ENCODE peak calls at places on chromosome 17, in seven cellular contexts. B is fibroblast of mammary gland, W is choroid plexus epithelial cell, S is A549, H is transverse colon, Q is Peyer's patch, X is lung. N is an unnamed sample.
A peak's percentile ranks its signal among the peaks of the same experiment; 100 is the strongest.

GRCh38 chr17:15513058-15513858 is 45.8 kb upstream of the CDRT4 start:
- DNase-seq in B (peak; percentile 54), W (peak; percentile 60), X (no peak), S (no peak), Q (no peak), H (no peak), N (no peak)

GRCh38 chr17:15231851-15232516 is 33.1 kb downstream of the PMP22 start:
- DNase-seq in X (no peak), H (no peak), B (no peak), W (no peak), S (no peak), Q (no peak), N (no peak)

GRCh38 chr17:50270430-50271172 is 3.7 kb upstream of the TMEM92 start:
- DNase-seq in X (peak; percentile 54), B (peak; percentile 79), Q (peak; percentile 29), W (peak; percentile 90), H (peak; percentile 19), S (no peak), N (no peak)

GRCh38 chr17:62309381-62309780 is 71.0 kb upstream of the EFCAB3 start:
- DNase-seq in H (no peak), S (no peak), B (no peak), W (peak; percentile 23), X (no peak), Q (no peak), N (no peak)

GRCh38 chr17:82092094-82092586 is 5.9 kb downstream of the FASN start:
- DNase-seq in Q (no peak), S (no peak), H (no peak), X (no peak), W (no peak), B (no peak), N (no peak)

GRCh38 chr17:48878920-48879898 is 13.4 kb upstream of the ATP5MC1 start:
- DNase-seq in B (peak; percentile 74), W (peak; percentile 88), H (peak; percentile 50), S (peak; percentile 94), X (peak; percentile 53), Q (no peak), N (peak; percentile 28)

GRCh38 chr17:47802341-47803022 is 19.1 kb downstream of the OSBPL7 start:
- DNase-seq in B (peak; percentile 54), Q (peak; percentile 67), H (peak; percentile 62), X (no peak), S (peak; percentile 92), W (peak; percentile 75), N (no peak)

GRCh38 chr17:43418441-43419374 is 19.9 kb downstream of the ARL4D start:
- DNase-seq in H (peak; percentile 37), Q (peak; percentile 43), X (no peak), B (peak; percentile 90), W (peak; percentile 90), S (peak; percentile 97), N (no peak)

GRCh38 chr17:47735536-47736011 is 2.5 kb downstream of the TBX21 start:
- DNase-seq in X (no peak), S (no peak), Q (no peak), H (no peak), W (no peak), B (no peak), N (no peak)

GRCh38 chr17:36608280-36608679 is 6.9 kb downstream of the MRM1 start:
- DNase-seq in Q (peak; percentile 36), X (no peak), W (no peak), H (no peak), S (no peak), B (no peak), N (no peak)

GRCh38 chr17:7992924-7993323 is 9.5 kb upstream of the GUCY2D start:
- DNase-seq in X (no peak), S (no peak), Q (no peak), B (no peak), W (no peak), H (no peak), N (no peak)

GRCh38 chr17:79982986-79983385 is 52.7 kb downstream of the TBC1D16 start:
- DNase-seq in W (no peak), H (no peak), B (no peak), Q (peak; percentile 23), X (no peak), S (no peak), N (no peak)

GRCh38 chr17:19333132-19333440 is 29.4 kb downstream of the B9D1 start:
- DNase-seq in X (no peak), Q (no peak), S (no peak), B (no peak), W (no peak), H (no peak), N (no peak)

GRCh38 chr17:19672009-19672837 is 23.7 kb downstream of the ALDH3A2 start:
- DNase-seq in H (peak; percentile 56), B (peak; percentile 39), X (peak; percentile 56), Q (peak; percentile 57), W (peak; percentile 14), S (no peak), N (no peak)

GRCh38 chr17:8189041-8189710 is 804 bp downstream of the BORCS6 start:
- DNase-seq in B (no peak), Q (peak; percentile 73), H (peak; percentile 57), S (no peak), X (no peak), W (peak; percentile 42), N (peak; percentile 44)

GRCh38 chr17:2704031-2704889 is 7.3 kb downstream of the CLUH start:
- DNase-seq in H (no peak), B (no peak), X (no peak), W (no peak), S (no peak), Q (no peak), N (no peak)

GRCh38 chr17:44786551-44787081 is 27.8 kb downstream of the ADAM11 start:
- DNase-seq in X (no peak), Q (no peak), B (no peak), S (no peak), H (no peak), W (no peak), N (no peak)

GRCh38 chr17:28634211-28634865 is 10.6 kb downstream of the BLTP2 start:
- DNase-seq in X (no peak), H (no peak), W (no peak), S (no peak), Q (no peak), B (no peak), N (no peak)

GRCh38 chr17:18921912-18922451 is 30.0 kb upstream of the SLC5A10 start:
- DNase-seq in X (no peak), B (peak; percentile 27), Q (no peak), H (peak; percentile 28), W (peak; percentile 39), S (peak; percentile 96), N (no peak)

GRCh38 chr17:10614536-10615155 is 42.5 kb downstream of the MYH3 start:
- DNase-seq in S (peak; percentile 77), B (peak; percentile 71), X (no peak), H (peak; percentile 36), Q (no peak), W (peak; percentile 76), N (no peak)

GRCh38 chr17:76811834-76812233 is 56.4 kb upstream of the MGAT5B start:
- DNase-seq in W (no peak), S (no peak), X (no peak), H (no peak), B (no peak), Q (no peak), N (no peak)
- TF ChIP-seq CTCF in W (no peak), S (no peak), X (no peak), H (no peak), B (no peak), Q (no peak), N (no peak)

GRCh38 chr17:39151680-39152058 is 232 bp upstream of the PLXDC1 start:
- DNase-seq in W (no peak), H (no peak), X (no peak), B (no peak), S (no peak), Q (peak; percentile 56), N (no peak)

GRCh38 chr17:39150795-39151679 is at the start of gene PLXDC1:
- DNase-seq in W (no peak), Q (no peak), H (no peak), S (no peak), B (no peak), X (no peak), N (no peak)

GRCh38 chr17:39152134-39152884 is 872 bp upstream of the PLXDC1 start:
- DNase-seq in W (no peak), S (peak; percentile 54), X (no peak), B (no peak), H (peak; percentile 16), Q (no peak), N (no peak)

GRCh38 chr17:39155654-39156053 is 4.2 kb upstream of the PLXDC1 start:
- DNase-seq in B (no peak), X (no peak), H (no peak), S (no peak), Q (no peak), W (no peak), N (no peak)

DNA sequence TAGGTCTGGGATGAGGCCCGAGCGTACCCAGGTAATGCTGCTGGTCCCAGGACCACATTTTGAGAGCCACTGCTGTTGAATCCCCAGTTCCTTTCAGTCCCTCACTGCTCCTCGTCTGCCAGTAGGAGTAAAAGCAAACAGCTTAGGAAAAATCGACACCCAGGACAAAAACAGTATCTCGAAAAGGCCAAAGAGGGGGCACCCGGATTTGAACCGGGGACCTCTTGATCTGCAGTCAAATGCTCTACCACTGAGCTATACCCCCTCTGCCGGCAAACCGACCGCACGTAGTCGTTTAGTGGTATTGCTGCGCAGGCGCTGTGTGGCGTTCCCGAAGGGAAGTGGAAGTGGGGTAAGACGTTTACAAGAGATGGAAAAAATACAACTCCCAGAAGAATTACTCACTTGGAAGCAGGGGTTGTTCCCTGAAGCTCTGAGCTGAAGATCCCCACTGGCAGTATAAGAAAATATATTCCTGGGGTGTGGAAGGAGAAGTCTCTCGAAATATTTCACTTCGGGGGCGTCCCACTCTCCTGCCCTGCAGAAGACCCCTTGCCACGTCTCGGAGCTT is 2.2 kb upstream of the PLXDC1 start:
- DNase-seq in W (peak; percentile 92), X (peak; percentile 93), Q (peak; percentile 96), H (peak; percentile 94), S (peak; percentile 94), B (peak; percentile 86), N (peak; percentile 92)
- TF ChIP-seq CTCF in W (peak; percentile 34), X (no peak), Q (peak; percentile 35), H (no peak), S (no peak), B (peak; percentile 24), N (no peak)

GRCh38 chr17:78558181-78558850 is 18.9 kb downstream of the DNAH17 start:
- DNase-seq in Q (no peak), B (peak; percentile 47), W (peak; percentile 11), H (no peak), S (peak; percentile 71), X (no peak), N (no peak)
- TF ChIP-seq CTCF in Q (no peak), B (no peak), W (no peak), H (no peak), S (no peak), X (no peak), N (no peak)

DNA sequence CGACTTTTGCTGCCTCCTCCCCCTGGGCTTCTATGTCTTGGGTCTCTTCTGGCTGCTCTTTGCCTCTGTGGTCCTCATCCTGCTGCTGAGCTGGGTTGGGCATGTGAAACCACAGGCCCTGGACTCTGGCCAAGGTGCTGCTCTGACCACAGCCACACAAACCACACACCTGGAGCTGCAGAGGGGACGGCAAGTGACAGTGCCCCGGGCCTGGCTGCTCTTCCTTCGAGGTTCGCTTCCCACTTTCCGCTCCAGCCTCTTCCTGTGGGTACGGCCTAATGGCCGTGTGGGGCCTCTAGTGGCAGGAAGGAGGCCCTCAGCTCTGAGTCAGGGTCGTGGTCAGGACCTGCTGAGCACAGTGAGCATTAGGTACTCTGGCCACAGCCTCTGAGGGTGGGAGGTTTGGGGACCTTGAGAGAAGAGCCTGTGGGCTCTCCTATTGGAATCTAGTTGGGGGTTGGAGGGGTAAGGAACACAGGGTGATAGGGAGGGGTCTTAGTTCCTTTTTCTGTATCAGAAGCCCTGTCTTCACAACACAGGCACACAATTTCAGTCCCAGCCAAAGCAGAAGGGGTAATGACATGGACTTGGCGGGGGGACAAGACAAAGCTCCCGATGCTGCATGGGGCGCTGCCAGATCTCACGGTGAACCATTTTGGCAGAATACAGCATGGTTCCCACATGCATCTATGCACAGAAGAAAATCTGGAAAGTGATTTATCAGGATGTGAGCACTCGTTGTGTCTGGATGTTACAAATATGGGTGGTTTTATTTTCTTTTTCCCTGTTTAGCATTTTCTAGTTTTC is 2.3 kb downstream of the GP1BA start:
- DNase-seq in X (no peak), S (no peak), B (peak; percentile 55), Q (no peak), W (peak; percentile 54), H (peak; percentile 65), N (no peak)
- TF ChIP-seq CTCF in X (no peak), S (no peak), B (peak; percentile 47), Q (peak; percentile 18), W (peak; percentile 60), H (no peak), N (no peak)